ENCODE peak calls at places on chromosomes 7 and 10, in eight cellular contexts. One of them, this sample, is unnamed.

GRCh38 chr7:18499407-18500197 is 4.1 kb downstream of the HDAC9 start:
- DNase-seq in A549: no peak
- DNase-seq in endothelial cell: no peak
- DNase-seq in breast epithelium: no peak
- DNase-seq in GM23338: no peak
- DNase-seq in brain microvascular endothelial cell: no peak
- DNase-seq in tibial artery: no peak
- DNase-seq in cardiac fibroblast: no peak
- DNase-seq in this sample: peak; percentile 48

GRCh38 chr10:86955501-86956194 is 1.8 kb downstream of the MMRN2 start:
- DNase-seq in A549: no peak
- DNase-seq in endothelial cell: peak; percentile 63
- DNase-seq in breast epithelium: no peak
- DNase-seq in GM23338: no peak
- DNase-seq in brain microvascular endothelial cell: no peak
- DNase-seq in tibial artery: no peak
- DNase-seq in cardiac fibroblast: no peak
- DNase-seq in this sample: no peak

GRCh38 chr7:142094861-142095260 is 16.7 kb upstream of the MGAM2 start:
- DNase-seq in A549: no peak
- DNase-seq in endothelial cell: no peak
- DNase-seq in breast epithelium: no peak
- DNase-seq in GM23338: no peak
- DNase-seq in brain microvascular endothelial cell: no peak
- DNase-seq in tibial artery: no peak
- DNase-seq in cardiac fibroblast: peak; percentile 66
- DNase-seq in this sample: peak; percentile 45

GRCh38 chr7:1770331-1770730 is 100.3 kb downstream of the ELFN1 start:
- DNase-seq in A549: no peak
- DNase-seq in endothelial cell: no peak
- DNase-seq in breast epithelium: peak; percentile 19
- DNase-seq in GM23338: no peak
- DNase-seq in brain microvascular endothelial cell: no peak
- DNase-seq in tibial artery: no peak
- DNase-seq in cardiac fibroblast: no peak
- DNase-seq in this sample: no peak

GRCh38 chr7:157482517-157483120 is 145.8 kb downstream of the DNAJB6 start:
- DNase-seq in A549: no peak
- DNase-seq in endothelial cell: no peak
- DNase-seq in breast epithelium: no peak
- DNase-seq in GM23338: peak; percentile 16
- DNase-seq in brain microvascular endothelial cell: no peak
- DNase-seq in tibial artery: peak; percentile 6
- DNase-seq in cardiac fibroblast: no peak
- DNase-seq in this sample: no peak

GRCh38 chr7:149624006-149624405 is 126.4 kb upstream of the ZNF746 start:
- DNase-seq in A549: no peak
- DNase-seq in endothelial cell: peak; percentile 22
- DNase-seq in breast epithelium: no peak
- DNase-seq in GM23338: peak; percentile 43
- DNase-seq in brain microvascular endothelial cell: peak; percentile 5
- DNase-seq in tibial artery: no peak
- DNase-seq in cardiac fibroblast: no peak
- DNase-seq in this sample: peak; percentile 56

GRCh38 chr7:36600869-36601530 is 123.3 kb downstream of the AOAH start:
- DNase-seq in A549: peak; percentile 58
- DNase-seq in endothelial cell: no peak
- DNase-seq in breast epithelium: no peak
- DNase-seq in GM23338: no peak
- DNase-seq in brain microvascular endothelial cell: peak; percentile 67
- DNase-seq in tibial artery: no peak
- DNase-seq in cardiac fibroblast: peak; percentile 74
- DNase-seq in this sample: peak; percentile 90

GRCh38 chr7:69412331-69413146 is 185.7 kb upstream of the AUTS2 start:
- DNase-seq in A549: peak; percentile 96
- DNase-seq in endothelial cell: no peak
- DNase-seq in breast epithelium: peak; percentile 54
- DNase-seq in GM23338: no peak
- DNase-seq in brain microvascular endothelial cell: peak; percentile 7
- DNase-seq in tibial artery: peak; percentile 46
- DNase-seq in cardiac fibroblast: peak; percentile 1
- DNase-seq in this sample: no peak

GRCh38 chr10:15351099-15351820 is 19.8 kb downstream of the FAM171A1 start:
- DNase-seq in A549: no peak
- DNase-seq in endothelial cell: no peak
- DNase-seq in breast epithelium: no peak
- DNase-seq in GM23338: no peak
- DNase-seq in brain microvascular endothelial cell: no peak
- DNase-seq in tibial artery: no peak
- DNase-seq in cardiac fibroblast: no peak
- DNase-seq in this sample: no peak

GRCh38 chr10:101136007-101136707 is 5.1 kb downstream of the TLX1 start:
- DNase-seq in A549: no peak
- DNase-seq in endothelial cell: no peak
- DNase-seq in breast epithelium: no peak
- DNase-seq in GM23338: no peak
- DNase-seq in brain microvascular endothelial cell: no peak
- DNase-seq in tibial artery: no peak
- DNase-seq in cardiac fibroblast: no peak
- DNase-seq in this sample: no peak

GRCh38 chr10:113529575-113529974 is 23.3 kb upstream of the HABP2 start:
- DNase-seq in A549: no peak
- DNase-seq in endothelial cell: no peak
- DNase-seq in breast epithelium: no peak
- DNase-seq in GM23338: no peak
- DNase-seq in brain microvascular endothelial cell: no peak
- DNase-seq in tibial artery: no peak
- DNase-seq in cardiac fibroblast: no peak
- DNase-seq in this sample: no peak

GRCh38 chr7:116122972-116123595 is 87.3 kb upstream of the TES start:
- DNase-seq in A549: peak; percentile 5
- DNase-seq in endothelial cell: peak; percentile 11
- DNase-seq in breast epithelium: no peak
- DNase-seq in GM23338: peak; percentile 77
- DNase-seq in brain microvascular endothelial cell: peak; percentile 22
- DNase-seq in tibial artery: no peak
- DNase-seq in cardiac fibroblast: peak; percentile 79
- DNase-seq in this sample: peak; percentile 60

GRCh38 chr7:67364441-67365017 is 367.9 kb downstream of the TYW1 start:
- DNase-seq in A549: no peak
- DNase-seq in endothelial cell: peak; percentile 5
- DNase-seq in breast epithelium: no peak
- DNase-seq in GM23338: peak; percentile 71
- DNase-seq in brain microvascular endothelial cell: no peak
- DNase-seq in tibial artery: no peak
- DNase-seq in cardiac fibroblast: no peak
- DNase-seq in this sample: no peak

GRCh38 chr10:133608855-133609254 is 17.7 kb downstream of the FRG2B start:
- DNase-seq in A549: peak; percentile 35
- DNase-seq in endothelial cell: no peak
- DNase-seq in breast epithelium: no peak
- DNase-seq in GM23338: peak; percentile 52
- DNase-seq in brain microvascular endothelial cell: no peak
- DNase-seq in tibial artery: no peak
- DNase-seq in cardiac fibroblast: peak; percentile 31
- DNase-seq in this sample: peak; percentile 3

GRCh38 chr7:522938-523289 is 3.3 kb upstream of the PDGFA start:
- DNase-seq in A549: no peak
- DNase-seq in endothelial cell: no peak
- DNase-seq in breast epithelium: no peak
- DNase-seq in GM23338: no peak
- DNase-seq in brain microvascular endothelial cell: no peak
- DNase-seq in tibial artery: no peak
- DNase-seq in cardiac fibroblast: no peak
- DNase-seq in this sample: no peak

GRCh38 chr7:158559356-158559755 is 28.3 kb downstream of the PTPRN2 start:
- DNase-seq in A549: no peak
- DNase-seq in endothelial cell: no peak
- DNase-seq in breast epithelium: no peak
- DNase-seq in GM23338: no peak
- DNase-seq in brain microvascular endothelial cell: no peak
- DNase-seq in tibial artery: no peak
- DNase-seq in cardiac fibroblast: no peak
- DNase-seq in this sample: no peak

GRCh38 chr10:27240891-27241639 is 468 bp upstream of the ACBD5 start:
- DNase-seq in A549: no peak
- DNase-seq in endothelial cell: peak; percentile 38
- DNase-seq in breast epithelium: peak; percentile 53
- DNase-seq in GM23338: peak; percentile 56
- DNase-seq in brain microvascular endothelial cell: no peak
- DNase-seq in tibial artery: no peak
- DNase-seq in cardiac fibroblast: peak; percentile 34
- DNase-seq in this sample: peak; percentile 27

GRCh38 chr10:16854623-16855022 is 37.4 kb upstream of the RSU1 start:
- DNase-seq in A549: no peak
- DNase-seq in endothelial cell: no peak
- DNase-seq in breast epithelium: no peak
- DNase-seq in GM23338: no peak
- DNase-seq in brain microvascular endothelial cell: peak; percentile 25
- DNase-seq in tibial artery: no peak
- DNase-seq in cardiac fibroblast: peak; percentile 71
- DNase-seq in this sample: peak; percentile 81

GRCh38 chr10:97676770-97677581 is 10.1 kb downstream of the AVPI1 start:
- DNase-seq in A549: peak; percentile 83
- DNase-seq in endothelial cell: no peak
- DNase-seq in breast epithelium: no peak
- DNase-seq in GM23338: peak; percentile 75
- DNase-seq in brain microvascular endothelial cell: no peak
- DNase-seq in tibial artery: no peak
- DNase-seq in cardiac fibroblast: peak; percentile 69
- DNase-seq in this sample: peak; percentile 72

GRCh38 chr7:155071121-155071651 is 1.1 kb downstream of the HTR5A start:
- DNase-seq in A549: no peak
- DNase-seq in endothelial cell: no peak
- DNase-seq in breast epithelium: no peak
- DNase-seq in GM23338: no peak
- DNase-seq in brain microvascular endothelial cell: no peak
- DNase-seq in tibial artery: no peak
- DNase-seq in cardiac fibroblast: no peak
- DNase-seq in this sample: no peak

DNA sequence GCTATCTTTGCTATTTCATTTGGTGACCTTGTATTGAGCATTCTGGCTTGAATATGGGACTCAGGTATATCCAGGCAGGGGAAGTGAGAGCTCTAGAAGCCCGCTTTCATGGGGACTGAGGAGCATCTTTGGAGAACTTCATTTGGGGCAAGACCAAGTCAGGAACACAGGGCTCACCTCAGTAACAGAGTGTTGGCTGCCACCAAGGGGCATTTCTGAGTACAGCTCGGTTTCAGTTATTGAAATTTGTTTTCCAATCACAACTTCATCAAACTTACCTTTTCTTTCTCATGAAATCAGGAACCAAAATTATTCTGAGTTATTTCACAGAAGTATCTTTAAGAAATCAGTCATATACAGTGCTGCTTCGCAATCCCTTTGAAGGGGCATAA is 337.2 kb downstream of the C7orf25 start:
- DNase-seq in A549: no peak
- DNase-seq in endothelial cell: no peak
- DNase-seq in breast epithelium: no peak
- DNase-seq in GM23338: peak; percentile 18
- DNase-seq in brain microvascular endothelial cell: no peak
- DNase-seq in tibial artery: no peak
- DNase-seq in cardiac fibroblast: peak; percentile 23
- DNase-seq in this sample: peak; percentile 41
- TF ChIP-seq CTCF in A549: no peak
- TF ChIP-seq CTCF in endothelial cell: no peak
- TF ChIP-seq CTCF in breast epithelium: no peak
- TF ChIP-seq CTCF in GM23338: peak; percentile 48
- TF ChIP-seq CTCF in brain microvascular endothelial cell: peak; percentile 48
- TF ChIP-seq CTCF in tibial artery: no peak
- TF ChIP-seq CTCF in cardiac fibroblast: peak; percentile 33
- TF ChIP-seq CTCF in this sample: peak; percentile 50

GRCh38 chr10:95289003-95289920 is 1.5 kb downstream of the PDLIM1 start:
- DNase-seq in A549: peak; percentile 76
- DNase-seq in endothelial cell: no peak
- DNase-seq in breast epithelium: no peak
- DNase-seq in GM23338: peak; percentile 82
- DNase-seq in brain microvascular endothelial cell: no peak
- DNase-seq in tibial artery: no peak
- DNase-seq in cardiac fibroblast: no peak
- DNase-seq in this sample: peak; percentile 69
- TF ChIP-seq CTCF in A549: peak; percentile 47
- TF ChIP-seq CTCF in endothelial cell: peak; percentile 17
- TF ChIP-seq CTCF in breast epithelium: peak; percentile 28
- TF ChIP-seq CTCF in GM23338: peak; percentile 43
- TF ChIP-seq CTCF in brain microvascular endothelial cell: peak; percentile 27
- TF ChIP-seq CTCF in tibial artery: peak; percentile 7
- TF ChIP-seq CTCF in cardiac fibroblast: peak; percentile 31
- TF ChIP-seq CTCF in this sample: peak; percentile 40

DNA sequence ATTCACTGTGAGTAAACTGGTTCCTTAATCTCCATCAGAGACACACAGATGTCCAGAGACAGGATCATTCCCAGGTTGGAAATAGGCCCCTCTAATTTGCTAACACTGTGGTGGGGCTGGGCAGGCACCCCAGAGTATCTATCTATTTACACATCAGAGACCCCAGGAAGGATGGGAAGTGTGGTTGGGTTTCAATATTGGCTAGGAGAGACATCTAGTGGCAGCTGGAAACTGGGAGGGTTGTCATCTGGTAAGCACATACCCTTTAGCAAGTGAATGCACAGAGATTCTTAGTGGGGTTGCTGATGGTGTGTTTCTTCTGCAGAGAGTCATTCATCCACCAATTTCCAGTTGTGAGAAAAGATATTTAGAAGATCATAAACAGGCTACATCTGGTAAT is 36.0 kb upstream of the NRG3 start:
- DNase-seq in A549: no peak
- DNase-seq in endothelial cell: peak; percentile 25
- DNase-seq in breast epithelium: no peak
- DNase-seq in GM23338: peak; percentile 64
- DNase-seq in brain microvascular endothelial cell: peak; percentile 10
- DNase-seq in tibial artery: no peak
- DNase-seq in cardiac fibroblast: no peak
- DNase-seq in this sample: peak; percentile 1
- TF ChIP-seq CTCF in A549: peak; percentile 5
- TF ChIP-seq CTCF in endothelial cell: no peak
- TF ChIP-seq CTCF in breast epithelium: no peak
- TF ChIP-seq CTCF in GM23338: peak; percentile 76
- TF ChIP-seq CTCF in brain microvascular endothelial cell: peak; percentile 44
- TF ChIP-seq CTCF in tibial artery: no peak
- TF ChIP-seq CTCF in cardiac fibroblast: peak; percentile 28
- TF ChIP-seq CTCF in this sample: no peak

DNA sequence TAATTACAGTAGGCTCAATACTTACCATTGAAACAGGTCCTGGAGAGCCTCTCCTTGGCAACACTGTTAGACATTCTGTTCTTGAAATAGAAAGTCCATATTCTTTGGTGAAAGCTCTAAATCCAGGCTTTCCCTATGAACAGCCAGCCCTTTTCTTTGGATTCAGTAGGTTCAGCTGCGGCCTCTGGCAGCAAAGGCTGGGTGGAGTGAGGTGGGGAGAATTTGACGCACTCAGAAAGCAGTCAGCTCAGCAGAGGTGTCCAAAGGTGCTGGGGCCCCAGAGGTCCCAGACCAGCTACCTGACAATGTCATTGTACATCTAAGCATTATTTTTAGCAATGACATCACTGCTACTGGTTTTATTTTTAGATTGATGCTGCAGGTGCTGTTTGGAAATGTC is 146.1 kb downstream of the GRK5 start:
- DNase-seq in A549: no peak
- DNase-seq in endothelial cell: no peak
- DNase-seq in breast epithelium: no peak
- DNase-seq in GM23338: no peak
- DNase-seq in brain microvascular endothelial cell: no peak
- DNase-seq in tibial artery: no peak
- DNase-seq in cardiac fibroblast: no peak
- DNase-seq in this sample: no peak
- TF ChIP-seq CTCF in A549: no peak
- TF ChIP-seq CTCF in endothelial cell: no peak
- TF ChIP-seq CTCF in breast epithelium: no peak
- TF ChIP-seq CTCF in GM23338: no peak
- TF ChIP-seq CTCF in brain microvascular endothelial cell: no peak
- TF ChIP-seq CTCF in tibial artery: no peak
- TF ChIP-seq CTCF in cardiac fibroblast: no peak
- TF ChIP-seq CTCF in this sample: no peak

This sample was measured in epithelial cell of esophagus.